ENCODE peak calls at places on chromosomes 6 and 20, in six cellular contexts. One of them, this sample, is unnamed.

GRCh38 chr6:11770546-11771466 is 7.8 kb downstream of the ADTRP start:
- DNase-seq in HL-60: no peak
- DNase-seq in activated T-helper 1 cell treated with Interleukin-2 at 50 U/mL for 16 hours: no peak
- DNase-seq in tibial nerve: peak
- DNase-seq in NCI-H187: no peak
- DNase-seq in stimulated activated CD4-positive, alpha-beta T cell treated with anti-CD3 and anti-CD28 coated beads, Interleukin-12 subunit alpha, Interleukin-12 subunit beta, amount 100 ng/mL, for 24 hours: no peak
- DNase-seq in this sample: no peak

GRCh38 chr6:39835856-39836442 is 43.8 kb downstream of the DAAM2 start:
- DNase-seq in stimulated activated CD4-positive, alpha-beta T cell treated with anti-CD3 and anti-CD28 coated beads, Interleukin-12 subunit alpha, Interleukin-12 subunit beta, amount 100 ng/mL, for 24 hours: no peak
- DNase-seq in tibial nerve: no peak
- DNase-seq in activated T-helper 1 cell treated with Interleukin-2 at 50 U/mL for 16 hours: no peak
- DNase-seq in NCI-H187: no peak
- DNase-seq in HL-60: no peak
- DNase-seq in this sample: no peak

GRCh38 chr6:151721141-151721540 is 86.3 kb upstream of the ESR1 start:
- DNase-seq in tibial nerve: no peak
- DNase-seq in NCI-H187: no peak
- DNase-seq in stimulated activated CD4-positive, alpha-beta T cell treated with anti-CD3 and anti-CD28 coated beads, Interleukin-12 subunit alpha, Interleukin-12 subunit beta, amount 100 ng/mL, for 24 hours: no peak
- DNase-seq in HL-60: no peak
- DNase-seq in activated T-helper 1 cell treated with Interleukin-2 at 50 U/mL for 16 hours: no peak
- DNase-seq in this sample: no peak

GRCh38 chr6:12576389-12576788 is 140.2 kb upstream of the PHACTR1 start:
- DNase-seq in activated T-helper 1 cell treated with Interleukin-2 at 50 U/mL for 16 hours: no peak
- DNase-seq in NCI-H187: no peak
- DNase-seq in tibial nerve: no peak
- DNase-seq in HL-60: no peak
- DNase-seq in stimulated activated CD4-positive, alpha-beta T cell treated with anti-CD3 and anti-CD28 coated beads, Interleukin-12 subunit alpha, Interleukin-12 subunit beta, amount 100 ng/mL, for 24 hours: no peak
- DNase-seq in this sample: no peak

GRCh38 chr20:57400262-57400701 is 9.1 kb downstream of the RBM38 start:
- DNase-seq in NCI-H187: no peak
- DNase-seq in HL-60: no peak
- DNase-seq in stimulated activated CD4-positive, alpha-beta T cell treated with anti-CD3 and anti-CD28 coated beads, Interleukin-12 subunit alpha, Interleukin-12 subunit beta, amount 100 ng/mL, for 24 hours: no peak
- DNase-seq in tibial nerve: no peak
- DNase-seq in activated T-helper 1 cell treated with Interleukin-2 at 50 U/mL for 16 hours: no peak
- DNase-seq in this sample: no peak

GRCh38 chr20:1037039-1037438 is 34.9 kb upstream of the RSPO4 start:
- DNase-seq in NCI-H187: no peak
- DNase-seq in HL-60: no peak
- DNase-seq in tibial nerve: no peak
- DNase-seq in activated T-helper 1 cell treated with Interleukin-2 at 50 U/mL for 16 hours: no peak
- DNase-seq in stimulated activated CD4-positive, alpha-beta T cell treated with anti-CD3 and anti-CD28 coated beads, Interleukin-12 subunit alpha, Interleukin-12 subunit beta, amount 100 ng/mL, for 24 hours: no peak
- DNase-seq in this sample: no peak

GRCh38 chr6:37122861-37123260 is 47.1 kb upstream of the PIM1 start:
- DNase-seq in stimulated activated CD4-positive, alpha-beta T cell treated with anti-CD3 and anti-CD28 coated beads, Interleukin-12 subunit alpha, Interleukin-12 subunit beta, amount 100 ng/mL, for 24 hours: no peak
- DNase-seq in tibial nerve: no peak
- DNase-seq in NCI-H187: no peak
- DNase-seq in HL-60: no peak
- DNase-seq in activated T-helper 1 cell treated with Interleukin-2 at 50 U/mL for 16 hours: no peak
- DNase-seq in this sample: no peak

GRCh38 chr20:18380908-18381529 is 85.8 kb downstream of the DZANK1 start:
- DNase-seq in activated T-helper 1 cell treated with Interleukin-2 at 50 U/mL for 16 hours: no peak
- DNase-seq in NCI-H187: no peak
- DNase-seq in tibial nerve: no peak
- DNase-seq in HL-60: no peak
- DNase-seq in stimulated activated CD4-positive, alpha-beta T cell treated with anti-CD3 and anti-CD28 coated beads, Interleukin-12 subunit alpha, Interleukin-12 subunit beta, amount 100 ng/mL, for 24 hours: no peak
- DNase-seq in this sample: no peak

GRCh38 chr6:100088009-100088408 is 94.0 kb upstream of the MCHR2 start:
- DNase-seq in stimulated activated CD4-positive, alpha-beta T cell treated with anti-CD3 and anti-CD28 coated beads, Interleukin-12 subunit alpha, Interleukin-12 subunit beta, amount 100 ng/mL, for 24 hours: no peak
- DNase-seq in activated T-helper 1 cell treated with Interleukin-2 at 50 U/mL for 16 hours: no peak
- DNase-seq in tibial nerve: no peak
- DNase-seq in HL-60: no peak
- DNase-seq in NCI-H187: no peak
- DNase-seq in this sample: no peak

GRCh38 chr20:9609892-9610502 is 95.6 kb downstream of the LAMP5 start:
- DNase-seq in activated T-helper 1 cell treated with Interleukin-2 at 50 U/mL for 16 hours: no peak
- DNase-seq in HL-60: peak
- DNase-seq in tibial nerve: peak
- DNase-seq in stimulated activated CD4-positive, alpha-beta T cell treated with anti-CD3 and anti-CD28 coated beads, Interleukin-12 subunit alpha, Interleukin-12 subunit beta, amount 100 ng/mL, for 24 hours: no peak
- DNase-seq in NCI-H187: peak
- DNase-seq in this sample: peak

GRCh38 chr6:50591135-50591534 is 122.2 kb upstream of the TFAP2D start:
- DNase-seq in HL-60: no peak
- DNase-seq in NCI-H187: no peak
- DNase-seq in activated T-helper 1 cell treated with Interleukin-2 at 50 U/mL for 16 hours: no peak
- DNase-seq in tibial nerve: no peak
- DNase-seq in stimulated activated CD4-positive, alpha-beta T cell treated with anti-CD3 and anti-CD28 coated beads, Interleukin-12 subunit alpha, Interleukin-12 subunit beta, amount 100 ng/mL, for 24 hours: no peak
- DNase-seq in this sample: no peak

GRCh38 chr6:36139431-36139830 is 9.1 kb downstream of the MAPK13 start:
- DNase-seq in tibial nerve: no peak
- DNase-seq in HL-60: no peak
- DNase-seq in activated T-helper 1 cell treated with Interleukin-2 at 50 U/mL for 16 hours: no peak
- DNase-seq in stimulated activated CD4-positive, alpha-beta T cell treated with anti-CD3 and anti-CD28 coated beads, Interleukin-12 subunit alpha, Interleukin-12 subunit beta, amount 100 ng/mL, for 24 hours: no peak
- DNase-seq in NCI-H187: no peak
- DNase-seq in this sample: no peak

GRCh38 chr20:33401922-33402369 is 627 bp upstream of the CDK5RAP1 start:
- DNase-seq in activated T-helper 1 cell treated with Interleukin-2 at 50 U/mL for 16 hours: no peak
- DNase-seq in NCI-H187: no peak
- DNase-seq in HL-60: peak
- DNase-seq in stimulated activated CD4-positive, alpha-beta T cell treated with anti-CD3 and anti-CD28 coated beads, Interleukin-12 subunit alpha, Interleukin-12 subunit beta, amount 100 ng/mL, for 24 hours: no peak
- DNase-seq in tibial nerve: no peak
- DNase-seq in this sample: no peak

GRCh38 chr6:11806561-11807317 is 28.1 kb upstream of the ADTRP start:
- DNase-seq in stimulated activated CD4-positive, alpha-beta T cell treated with anti-CD3 and anti-CD28 coated beads, Interleukin-12 subunit alpha, Interleukin-12 subunit beta, amount 100 ng/mL, for 24 hours: no peak
- DNase-seq in NCI-H187: no peak
- DNase-seq in activated T-helper 1 cell treated with Interleukin-2 at 50 U/mL for 16 hours: no peak
- DNase-seq in HL-60: no peak
- DNase-seq in tibial nerve: no peak
- DNase-seq in this sample: no peak

GRCh38 chr6:43570876-43571441 is 4.9 kb downstream of the XPO5 start:
- DNase-seq in NCI-H187: no peak
- DNase-seq in stimulated activated CD4-positive, alpha-beta T cell treated with anti-CD3 and anti-CD28 coated beads, Interleukin-12 subunit alpha, Interleukin-12 subunit beta, amount 100 ng/mL, for 24 hours: no peak
- DNase-seq in tibial nerve: no peak
- DNase-seq in HL-60: no peak
- DNase-seq in activated T-helper 1 cell treated with Interleukin-2 at 50 U/mL for 16 hours: no peak
- DNase-seq in this sample: no peak

GRCh38 chr20:25195014-25195961 is at the start of gene ENTPD6:
- DNase-seq in activated T-helper 1 cell treated with Interleukin-2 at 50 U/mL for 16 hours: peak
- DNase-seq in stimulated activated CD4-positive, alpha-beta T cell treated with anti-CD3 and anti-CD28 coated beads, Interleukin-12 subunit alpha, Interleukin-12 subunit beta, amount 100 ng/mL, for 24 hours: peak
- DNase-seq in NCI-H187: peak
- DNase-seq in tibial nerve: peak
- DNase-seq in HL-60: peak
- DNase-seq in this sample: peak